ENCODE peak calls at places on chromosomes 16 and 17, in nine cellular contexts. U is tibial nerve; B is endothelial cell of umbilical vein; J is B cell; Y is NB4; X is neural crest cell; C is activated CD8-positive, alpha-beta T cell treated with anti-CD3 and anti-CD28 coated beads for 36 hours; W is brain microvascular endothelial cell; Q is fibroblast of lung. M is an unnamed sample.

GRCh38 chr16:2478273-2478672 is 3.3 kb downstream of the TBC1D24 start:
- DNase-seq in J (no peak), W (no peak), Q (no peak), Y (no peak), B (no peak), U (no peak), X (no peak), C (no peak), M (no peak)

GRCh38 chr17:30720013-30720471 is 104.5 kb downstream of the CRLF3 start:
- DNase-seq in C (no peak), Q (no peak), U (no peak), B (no peak), X (no peak), W (no peak), J (no peak), Y (no peak), M (no peak)

GRCh38 chr17:19410875-19411291 is at the start of gene RNF112:
- DNase-seq in C (no peak), Y (no peak), J (no peak), U (no peak), X (no peak), Q (peak; percentile 67), W (no peak), B (no peak), M (no peak)

GRCh38 chr16:49524578-49525315 is 151.1 kb downstream of the C16orf78 start:
- DNase-seq in Y (no peak), B (no peak), W (no peak), J (no peak), U (no peak), Q (no peak), X (no peak), C (no peak), M (no peak)

GRCh38 chr17:43030137-43030767 is 5.2 kb downstream of the RND2 start:
- DNase-seq in B (no peak), C (no peak), Q (no peak), Y (no peak), J (no peak), X (no peak), W (no peak), U (no peak), M (no peak)

GRCh38 chr17:6455321-6455705 is 11.1 kb downstream of the PIMREG start:
- DNase-seq in W (no peak), Y (no peak), Q (peak; percentile 35), U (no peak), B (no peak), X (peak; percentile 23), J (peak; percentile 87), C (peak; percentile 53), M (peak; percentile 44)

GRCh38 chr16:85484337-85485295 is 128.5 kb upstream of the GSE1 start:
- DNase-seq in B (no peak), C (no peak), Q (no peak), Y (peak; percentile 53), U (no peak), W (no peak), J (no peak), X (no peak), M (no peak)

GRCh38 chr16:24700549-24701392 is 28.7 kb upstream of the TNRC6A start:
- DNase-seq in Y (no peak), U (peak; percentile 95), J (no peak), W (peak; percentile 92), X (no peak), Q (peak; percentile 99), B (peak; percentile 94), C (no peak), M (peak; percentile 22)

GRCh38 chr17:32161029-32161428 is 18.7 kb downstream of the RHOT1 start:
- DNase-seq in W (peak; percentile 88), Y (no peak), Q (peak; percentile 88), U (no peak), B (no peak), J (no peak), X (no peak), C (no peak), M (no peak)

GRCh38 chr16:2710711-2711231 is 9.3 kb downstream of the PRSS27 start:
- DNase-seq in Y (no peak), B (no peak), W (no peak), X (no peak), Q (no peak), C (no peak), U (no peak), J (no peak), M (no peak)

GRCh38 chr17:73595068-73595865 is 49.0 kb downstream of the SDK2 start:
- DNase-seq in C (peak; percentile 73), B (no peak), J (peak; percentile 40), Q (no peak), Y (peak; percentile 28), W (no peak), U (no peak), X (peak; percentile 71), M (peak; percentile 13)

GRCh38 chr16:61150351-61150750 is 885.9 kb downstream of the CDH8 start:
- DNase-seq in Q (no peak), J (no peak), B (no peak), X (no peak), Y (no peak), U (no peak), W (no peak), C (no peak), M (no peak)

GRCh38 chr16:61146429-61146828 is 889.8 kb downstream of the CDH8 start:
- DNase-seq in Q (no peak), C (no peak), U (no peak), B (no peak), X (no peak), J (no peak), Y (no peak), W (no peak), M (peak; percentile 2)

GRCh38 chr16:61149709-61150108 is 886.5 kb downstream of the CDH8 start:
- DNase-seq in J (no peak), C (no peak), Y (no peak), W (no peak), X (no peak), U (no peak), Q (no peak), B (no peak), M (no peak)

DNA sequence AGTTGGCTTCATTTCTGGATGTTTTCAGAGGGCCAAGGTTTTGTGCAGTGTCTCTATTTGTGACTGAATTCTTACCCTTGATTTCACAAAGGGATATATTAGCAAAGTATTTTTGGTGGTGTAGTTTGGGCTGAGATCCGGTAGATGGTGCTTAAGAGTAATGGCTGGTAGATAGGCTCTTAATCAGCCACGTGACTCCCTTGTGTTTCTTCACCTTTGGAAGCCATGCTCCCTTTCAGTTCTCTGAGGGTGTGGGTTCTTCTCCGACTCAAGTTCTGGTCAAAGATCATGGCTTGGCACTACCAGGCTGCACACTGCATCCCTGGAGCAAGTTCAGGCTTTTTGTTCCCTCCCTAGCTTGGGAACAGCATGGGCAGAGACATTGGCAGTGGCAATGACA is 887.3 kb downstream of the CDH8 start:
- DNase-seq in U (no peak), J (no peak), W (no peak), B (no peak), Q (no peak), Y (peak; percentile 37), X (no peak), C (no peak), M (peak; percentile 1)
- TF ChIP-seq CTCF in U (no peak), J (no peak), W (no peak), B (no peak), Q (no peak), Y (peak; percentile 43), X (peak; percentile 22), C (no peak), M (no peak)

GRCh38 chr16:56519459-56520250 is at the start of gene BBS2:
- DNase-seq in Y (peak; percentile 92), J (peak; percentile 95), W (peak; percentile 84), Q (peak; percentile 78), U (peak; percentile 76), X (peak; percentile 80), C (peak; percentile 85), B (peak; percentile 89), M (peak; percentile 92)
- TF ChIP-seq CTCF in Y (no peak), J (no peak), W (no peak), Q (no peak), U (peak; percentile 52), X (peak; percentile 24), C (no peak), B (no peak), M (no peak)

GRCh38 chr17:3773511-3773910 is 27.5 kb downstream of the ITGAE start:
- DNase-seq in Q (peak; percentile 78), X (no peak), Y (no peak), B (no peak), U (no peak), J (no peak), C (no peak), W (peak; percentile 46), M (no peak)

GRCh38 chr17:3771140-3771539 is 29.8 kb downstream of the ITGAE start:
- DNase-seq in Y (peak; percentile 26), Q (peak; percentile 27), J (no peak), U (no peak), C (peak; percentile 60), B (no peak), W (no peak), X (no peak), M (no peak)

GRCh38 chr17:3770471-3770870 is 30.5 kb downstream of the ITGAE start:
- DNase-seq in U (no peak), Q (no peak), J (peak; percentile 55), C (peak; percentile 88), X (no peak), B (no peak), Y (peak; percentile 79), W (no peak), M (peak; percentile 63)

GRCh38 chr17:3773966-3774365 is 27.0 kb downstream of the ITGAE start:
- DNase-seq in C (no peak), X (no peak), U (no peak), B (no peak), Y (no peak), W (no peak), Q (no peak), J (no peak), M (no peak)

GRCh38 chr17:3772764-3773163 is 28.2 kb downstream of the ITGAE start:
- DNase-seq in Q (no peak), X (no peak), J (no peak), W (no peak), Y (no peak), U (no peak), B (no peak), C (no peak), M (no peak)
- TF ChIP-seq CTCF in Q (no peak), X (no peak), J (no peak), W (no peak), Y (no peak), U (no peak), B (no peak), C (no peak), M (no peak)

GRCh38 chr17:59110973-59111372 is 4.3 kb upstream of the TRIM37 start:
- DNase-seq in B (no peak), C (no peak), Q (no peak), X (no peak), U (no peak), J (no peak), Y (no peak), W (no peak), M (no peak)

GRCh38 chr17:59111539-59111938 is 4.9 kb upstream of the TRIM37 start:
- DNase-seq in C (no peak), W (no peak), J (no peak), B (no peak), X (no peak), U (no peak), Y (no peak), Q (no peak), M (no peak)

DNA sequence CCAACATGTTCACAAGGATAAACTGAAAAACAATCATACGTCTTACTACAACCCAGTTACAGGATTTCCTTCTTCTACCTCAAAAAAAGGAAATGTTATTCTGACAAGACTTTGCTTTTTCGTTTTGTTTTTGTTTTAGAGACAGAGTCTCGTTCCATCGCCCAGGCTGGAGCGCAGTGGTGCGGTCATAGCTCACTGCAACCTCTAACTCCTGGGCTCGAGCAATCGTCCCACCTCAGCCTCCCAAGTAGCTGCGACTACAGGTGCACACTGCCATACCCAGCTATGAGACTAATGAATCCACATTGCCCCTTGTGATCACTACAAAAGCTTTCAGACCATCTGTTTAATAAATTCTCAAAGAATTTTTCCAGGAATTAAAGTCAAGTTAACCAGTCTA is 8.8 kb upstream of the TRIM37 start:
- DNase-seq in U (no peak), X (no peak), Y (no peak), W (no peak), Q (no peak), J (no peak), B (no peak), C (no peak), M (no peak)
- TF ChIP-seq CTCF in U (no peak), X (no peak), Y (no peak), W (no peak), Q (no peak), J (no peak), B (no peak), C (no peak), M (no peak)

M was measured in GM12865.